ENCODE peak calls at places on chromosome 14, in four cellular contexts. One of them, this sample, is unnamed.

GRCh38 chr14:94048676-94049624 is 22.8 kb downstream of the OTUB2 start:
- DNase-seq in GM12892: no peak
- DNase-seq in breast epithelium: no peak
- DNase-seq in suprapubic skin: peak
- DNase-seq in this sample: no peak

GRCh38 chr14:54784657-54785056 is 118.0 kb downstream of the GCH1 start:
- DNase-seq in breast epithelium: no peak
- DNase-seq in suprapubic skin: no peak
- DNase-seq in GM12892: no peak
- DNase-seq in this sample: no peak

GRCh38 chr14:94521375-94522114 is 12.3 kb upstream of the SERPINA12 start:
- DNase-seq in GM12892: no peak
- DNase-seq in breast epithelium: no peak
- DNase-seq in suprapubic skin: no peak
- DNase-seq in this sample: no peak

GRCh38 chr14:54566410-54567223 is at the start of gene SAMD4A:
- DNase-seq in breast epithelium: peak
- DNase-seq in GM12892: peak
- DNase-seq in suprapubic skin: peak
- DNase-seq in this sample: no peak

GRCh38 chr14:55864890-55865655 is 253.1 kb upstream of the PELI2 start:
- DNase-seq in GM12892: no peak
- DNase-seq in suprapubic skin: no peak
- DNase-seq in breast epithelium: no peak
- DNase-seq in this sample: no peak

GRCh38 chr14:101643651-101644050 is 82.4 kb downstream of the DIO3 start:
- DNase-seq in breast epithelium: no peak
- DNase-seq in GM12892: no peak
- DNase-seq in suprapubic skin: no peak
- DNase-seq in this sample: no peak

GRCh38 chr14:28382460-28383220 is 383.9 kb upstream of the FOXG1 start:
- DNase-seq in GM12892: no peak
- DNase-seq in suprapubic skin: no peak
- DNase-seq in breast epithelium: no peak
- DNase-seq in this sample: peak

GRCh38 chr14:103123634-103124500 is 606 bp downstream of the TNFAIP2 start:
- DNase-seq in breast epithelium: no peak
- DNase-seq in suprapubic skin: no peak
- DNase-seq in GM12892: no peak
- DNase-seq in this sample: no peak

GRCh38 chr14:50750323-50750722 is 80.6 kb downstream of the NIN start:
- DNase-seq in suprapubic skin: no peak
- DNase-seq in GM12892: no peak
- DNase-seq in breast epithelium: no peak
- DNase-seq in this sample: no peak

GRCh38 chr14:99166506-99166905 is 105.5 kb downstream of the BCL11B start:
- DNase-seq in suprapubic skin: no peak
- DNase-seq in breast epithelium: no peak
- DNase-seq in GM12892: no peak
- DNase-seq in this sample: no peak
- TF ChIP-seq POLR2AphosphoS5 in suprapubic skin: no peak
- TF ChIP-seq POLR2AphosphoS5 in breast epithelium: no peak
- TF ChIP-seq POLR2AphosphoS5 in GM12892: no peak
- TF ChIP-seq POLR2AphosphoS5 in this sample: no peak

DNA sequence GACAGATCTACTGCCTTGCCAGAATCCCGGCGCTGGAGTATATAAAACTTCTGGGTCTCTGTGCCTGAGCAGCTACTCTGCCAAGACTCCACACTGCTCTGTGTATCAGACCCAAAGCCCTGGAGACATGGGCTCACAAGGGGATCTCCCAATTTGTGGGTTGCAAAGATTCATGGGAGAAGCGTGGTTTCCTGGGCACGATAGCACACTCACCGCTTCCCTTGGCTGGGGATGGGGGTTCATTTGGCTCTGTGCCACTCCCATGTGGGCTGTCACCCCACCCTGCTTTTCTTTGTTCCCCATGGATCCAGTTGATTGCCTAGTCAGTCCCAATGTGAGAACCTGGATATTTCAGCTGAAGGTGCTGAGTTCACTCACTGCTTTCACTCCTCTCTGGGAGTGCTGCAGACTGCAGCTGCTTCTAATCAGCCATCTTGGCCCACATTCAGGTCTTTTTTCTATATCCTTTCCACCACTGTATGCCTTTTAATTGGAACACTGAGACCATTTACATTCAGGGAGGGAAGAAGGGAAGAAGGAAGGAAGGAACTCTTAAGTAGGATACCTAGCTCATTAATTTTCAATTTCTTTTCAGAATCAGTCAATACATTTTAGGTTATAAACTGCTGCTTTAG is 39.9 kb upstream of the PCNX4 start:
- DNase-seq in suprapubic skin: no peak
- DNase-seq in breast epithelium: no peak
- DNase-seq in GM12892: no peak
- DNase-seq in this sample: no peak
- TF ChIP-seq POLR2AphosphoS5 in suprapubic skin: no peak
- TF ChIP-seq POLR2AphosphoS5 in breast epithelium: no peak
- TF ChIP-seq POLR2AphosphoS5 in GM12892: no peak
- TF ChIP-seq POLR2AphosphoS5 in this sample: no peak

GRCh38 chr14:75232597-75232996 is 46.0 kb upstream of the FOS start:
- DNase-seq in breast epithelium: no peak
- DNase-seq in GM12892: no peak
- DNase-seq in suprapubic skin: no peak
- DNase-seq in this sample: no peak

GRCh38 chr14:75226755-75227544 is 50.5 kb upstream of the TMED10 start:
- DNase-seq in GM12892: no peak
- DNase-seq in breast epithelium: no peak
- DNase-seq in suprapubic skin: no peak
- DNase-seq in this sample: no peak

GRCh38 chr14:75231320-75231719 is 47.3 kb upstream of the FOS start:
- DNase-seq in GM12892: no peak
- DNase-seq in suprapubic skin: no peak
- DNase-seq in breast epithelium: no peak
- DNase-seq in this sample: no peak

GRCh38 chr14:75229923-75230792 is 48.5 kb upstream of the FOS start:
- DNase-seq in breast epithelium: peak
- DNase-seq in suprapubic skin: no peak
- DNase-seq in GM12892: no peak
- DNase-seq in this sample: no peak

DNA sequence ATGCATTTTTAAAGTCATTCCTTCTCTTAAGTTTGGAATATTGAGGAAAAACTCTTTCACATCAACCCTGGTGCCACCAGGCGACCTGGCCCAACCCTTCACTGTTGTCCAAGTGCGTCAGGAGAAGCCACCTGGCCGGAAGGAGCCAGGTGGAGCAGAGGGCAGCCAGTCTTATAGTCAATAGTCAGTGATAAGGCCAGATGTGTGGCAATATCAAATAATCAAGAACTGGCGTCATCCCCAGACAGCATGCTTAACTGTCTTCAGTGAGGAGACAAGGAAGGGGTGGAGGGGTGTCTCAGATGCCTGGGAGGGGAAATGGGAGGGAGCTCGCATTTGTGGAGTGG is 49.1 kb upstream of the FOS start:
- DNase-seq in GM12892: no peak
- DNase-seq in breast epithelium: no peak
- DNase-seq in suprapubic skin: no peak
- DNase-seq in this sample: no peak
- TF ChIP-seq POLR2AphosphoS5 in GM12892: no peak
- TF ChIP-seq POLR2AphosphoS5 in breast epithelium: no peak
- TF ChIP-seq POLR2AphosphoS5 in suprapubic skin: no peak
- TF ChIP-seq POLR2AphosphoS5 in this sample: no peak

DNA sequence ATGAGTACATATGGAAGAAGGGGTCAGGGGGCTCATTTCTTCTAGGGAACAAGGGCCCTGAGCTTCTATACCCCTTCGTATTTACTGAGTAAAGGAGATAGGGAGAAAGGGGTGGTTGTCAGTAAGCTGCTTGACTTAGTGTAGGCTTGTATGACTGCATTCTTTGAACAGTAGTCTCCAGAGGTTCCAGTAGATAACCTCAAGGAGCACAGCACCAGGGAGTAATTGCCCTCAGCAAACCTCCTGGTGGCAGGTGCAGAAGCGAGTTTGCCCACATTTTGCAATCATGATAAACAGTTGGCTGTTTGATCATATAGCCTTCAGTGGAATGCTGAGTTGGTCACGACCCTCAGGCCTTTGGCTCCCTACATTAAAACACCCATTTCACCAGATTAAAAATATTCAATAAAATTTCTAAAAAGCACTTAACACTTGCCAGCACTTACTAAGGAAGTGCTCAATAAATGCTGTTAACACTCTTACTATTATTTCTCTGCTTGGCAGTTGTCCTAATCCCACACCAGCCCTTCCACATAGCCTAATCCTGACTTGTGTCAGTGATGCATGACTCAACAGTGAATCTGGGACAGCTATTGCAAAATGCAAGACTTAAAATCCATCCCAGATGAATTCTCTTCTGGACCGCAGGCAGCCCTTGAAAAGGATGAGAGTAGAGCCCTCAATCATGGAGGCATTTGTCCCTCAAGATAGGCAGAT is 3.7 kb upstream of the DHRS4L2 start:
- DNase-seq in suprapubic skin: no peak
- DNase-seq in breast epithelium: no peak
- DNase-seq in GM12892: no peak
- DNase-seq in this sample: no peak
- TF ChIP-seq POLR2AphosphoS5 in suprapubic skin: no peak
- TF ChIP-seq POLR2AphosphoS5 in breast epithelium: no peak
- TF ChIP-seq POLR2AphosphoS5 in GM12892: no peak
- TF ChIP-seq POLR2AphosphoS5 in this sample: no peak

DNA sequence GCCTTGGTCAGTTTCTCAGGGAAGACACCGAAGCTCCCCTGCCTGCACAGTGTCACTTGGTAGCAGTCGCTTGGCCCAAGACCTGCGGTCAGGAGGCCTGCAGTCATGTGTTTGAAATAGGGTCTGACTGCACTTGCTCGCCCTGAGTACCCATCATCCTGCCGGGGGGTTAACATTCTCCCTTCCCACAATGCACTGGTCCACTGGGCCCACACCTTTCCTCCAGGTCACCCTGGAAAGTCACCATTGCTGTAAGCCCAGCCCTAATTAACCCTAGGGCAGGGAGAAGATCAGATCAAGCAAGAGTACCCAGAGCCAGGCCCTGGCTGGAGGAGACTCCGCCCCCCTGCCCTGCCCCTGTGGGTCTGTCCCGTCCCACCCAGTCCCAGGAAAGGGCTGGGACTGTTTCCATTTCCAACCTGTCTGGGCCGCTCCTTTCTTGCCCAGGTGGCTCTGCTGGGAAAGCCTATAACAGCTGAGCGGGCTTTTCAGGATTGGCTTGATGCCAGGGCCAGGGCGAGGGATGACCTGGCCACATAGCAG is 87.1 kb downstream of the ZFP36L1 start:
- DNase-seq in GM12892: no peak
- DNase-seq in breast epithelium: no peak
- DNase-seq in suprapubic skin: peak
- DNase-seq in this sample: no peak
- TF ChIP-seq POLR2AphosphoS5 in GM12892: no peak
- TF ChIP-seq POLR2AphosphoS5 in breast epithelium: no peak
- TF ChIP-seq POLR2AphosphoS5 in suprapubic skin: no peak
- TF ChIP-seq POLR2AphosphoS5 in this sample: no peak

GRCh38 chr14:77616454-77617229 is at the start of gene SPTLC2:
- DNase-seq in suprapubic skin: peak
- DNase-seq in GM12892: peak
- DNase-seq in breast epithelium: peak
- DNase-seq in this sample: peak
- TF ChIP-seq POLR2AphosphoS5 in suprapubic skin: peak
- TF ChIP-seq POLR2AphosphoS5 in GM12892: peak
- TF ChIP-seq POLR2AphosphoS5 in breast epithelium: peak
- TF ChIP-seq POLR2AphosphoS5 in this sample: peak

DNA sequence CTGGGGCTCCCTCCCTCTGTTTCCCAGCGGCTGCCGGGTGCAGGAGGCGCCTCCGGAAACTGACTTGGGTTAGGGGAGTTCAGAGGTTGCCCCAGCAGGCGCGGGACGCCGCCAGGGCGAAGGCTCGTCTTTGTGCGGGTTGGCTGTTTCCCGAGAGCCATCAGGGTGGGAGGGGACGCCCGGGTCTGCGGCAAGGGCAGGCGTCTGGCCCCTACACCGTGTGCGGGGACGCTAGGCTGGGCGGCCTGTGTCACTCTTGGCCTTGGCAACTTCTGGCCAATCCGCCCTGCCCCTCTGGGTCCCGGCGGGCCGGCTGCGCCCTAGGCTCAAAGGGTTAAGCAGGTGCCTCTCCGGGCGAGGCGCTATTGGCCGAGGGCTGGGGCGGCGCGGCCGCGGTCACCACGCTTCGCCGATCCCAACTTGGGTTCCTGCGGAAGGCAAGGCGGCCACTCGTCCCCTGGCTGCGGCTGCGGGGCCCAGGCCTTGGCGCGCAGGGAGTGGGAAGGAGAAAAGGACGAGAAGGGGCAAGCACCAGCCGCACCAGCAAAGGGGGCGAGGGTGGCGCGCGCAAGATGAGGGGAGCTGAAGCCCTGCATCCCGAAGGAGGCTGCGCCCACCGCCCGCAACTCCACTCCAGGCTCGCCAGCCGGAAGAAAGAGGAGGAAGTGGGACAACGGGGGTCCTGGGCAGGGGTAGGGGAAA is 5.6 kb upstream of the NPAS3 start:
- DNase-seq in GM12892: no peak
- DNase-seq in breast epithelium: no peak
- DNase-seq in suprapubic skin: no peak
- DNase-seq in this sample: no peak
- TF ChIP-seq POLR2AphosphoS5 in GM12892: no peak
- TF ChIP-seq POLR2AphosphoS5 in breast epithelium: no peak
- TF ChIP-seq POLR2AphosphoS5 in suprapubic skin: no peak
- TF ChIP-seq POLR2AphosphoS5 in this sample: no peak

GRCh38 chr14:23555882-23556699 is at the start of gene THTPA:
- DNase-seq in suprapubic skin: peak
- DNase-seq in GM12892: peak
- DNase-seq in breast epithelium: peak
- DNase-seq in this sample: no peak
- TF ChIP-seq POLR2AphosphoS5 in suprapubic skin: no peak
- TF ChIP-seq POLR2AphosphoS5 in GM12892: peak
- TF ChIP-seq POLR2AphosphoS5 in breast epithelium: peak
- TF ChIP-seq POLR2AphosphoS5 in this sample: peak

GRCh38 chr14:90696728-90697127 is 119.5 kb downstream of the TTC7B start:
- DNase-seq in GM12892: no peak
- DNase-seq in suprapubic skin: no peak
- DNase-seq in breast epithelium: no peak
- DNase-seq in this sample: no peak
- TF ChIP-seq POLR2AphosphoS5 in GM12892: no peak
- TF ChIP-seq POLR2AphosphoS5 in suprapubic skin: no peak
- TF ChIP-seq POLR2AphosphoS5 in breast epithelium: no peak
- TF ChIP-seq POLR2AphosphoS5 in this sample: no peak

GRCh38 chr14:66923251-66923650 is 266.0 kb upstream of the GARIN2 start:
- DNase-seq in suprapubic skin: no peak
- DNase-seq in breast epithelium: no peak
- DNase-seq in GM12892: no peak
- DNase-seq in this sample: no peak
- TF ChIP-seq POLR2AphosphoS5 in suprapubic skin: no peak
- TF ChIP-seq POLR2AphosphoS5 in breast epithelium: no peak
- TF ChIP-seq POLR2AphosphoS5 in GM12892: no peak
- TF ChIP-seq POLR2AphosphoS5 in this sample: no peak

This sample was measured in Panc1.